ENCODE peak calls at places on chromosome 18, in six cellular contexts. Y is CD8-positive, alpha-beta T cell; A is dorsolateral prefrontal cortex; X is endodermal cell; W is lower lobe of right lung; I is right atrium auricular region. F is an unnamed sample.

GRCh38 chr18:71809711-71810110 is 734.4 kb downstream of the CBLN2 start:
- DNase-seq in Y (no peak), A (no peak), X (no peak), W (no peak), I (no peak), F (no peak)

GRCh38 chr18:4808891-4809290 is 353.8 kb upstream of the DLGAP1 start:
- DNase-seq in Y (no peak), A (no peak), X (peak; percentile 62), W (no peak), I (no peak), F (no peak)

GRCh38 chr18:72898870-72899840 is 31.4 kb upstream of the NETO1 start:
- DNase-seq in Y (no peak), A (no peak), X (no peak), W (no peak), I (no peak), F (no peak)

GRCh38 chr18:34659579-34660517 is 50.2 kb upstream of the DTNA start:
- DNase-seq in Y (no peak), A (peak; percentile 82), X (peak; percentile 91), W (peak; percentile 73), I (peak; percentile 91), F (no peak)

GRCh38 chr18:44321868-44322590 is 358.7 kb upstream of the SETBP1 start:
- DNase-seq in Y (no peak), A (no peak), X (no peak), W (no peak), I (no peak), F (no peak)

GRCh38 chr18:59249186-59249774 is 24.0 kb downstream of the RAX start:
- DNase-seq in Y (no peak), A (peak; percentile 57), X (peak; percentile 87), W (no peak), I (no peak), F (peak; percentile 24)

GRCh38 chr18:55189972-55190371 is 230.7 kb upstream of the CCDC68 start:
- DNase-seq in Y (no peak), A (no peak), X (peak; percentile 61), W (no peak), I (no peak), F (no peak)

GRCh38 chr18:36589857-36590543 is 238.8 kb downstream of the TPGS2 start:
- DNase-seq in Y (no peak), A (no peak), X (no peak), W (no peak), I (peak; percentile 13), F (no peak)

GRCh38 chr18:10787293-10787901 is 261.6 kb downstream of the NAPG start:
- DNase-seq in Y (peak; percentile 82), A (peak; percentile 84), X (peak; percentile 93), W (peak; percentile 86), I (peak; percentile 84), F (peak; percentile 87)

GRCh38 chr18:1394966-1395365 is 490.3 kb downstream of the ADCYAP1 start:
- DNase-seq in Y (no peak), A (no peak), X (no peak), W (no peak), I (no peak), F (no peak)

GRCh38 chr18:1393929-1394328 is 489.3 kb downstream of the ADCYAP1 start:
- DNase-seq in Y (no peak), A (no peak), X (no peak), W (no peak), I (no peak), F (no peak)

GRCh38 chr18:1392865-1393734 is 488.4 kb downstream of the ADCYAP1 start:
- DNase-seq in Y (no peak), A (no peak), X (no peak), W (no peak), I (no peak), F (no peak)

GRCh38 chr18:1394426-1394825 is 489.8 kb downstream of the ADCYAP1 start:
- DNase-seq in Y (no peak), A (no peak), X (no peak), W (no peak), I (no peak), F (no peak)

GRCh38 chr18:1392046-1392445 is 487.4 kb downstream of the ADCYAP1 start:
- DNase-seq in Y (no peak), A (no peak), X (no peak), W (no peak), I (no peak), F (no peak)
- H3K4me3 ChIP-seq in Y (no peak overlapping the region), A (no peak overlapping the region), X (no peak overlapping the region), W (no peak overlapping the region), I (no peak overlapping the region), F (no peak overlapping the region)

DNA sequence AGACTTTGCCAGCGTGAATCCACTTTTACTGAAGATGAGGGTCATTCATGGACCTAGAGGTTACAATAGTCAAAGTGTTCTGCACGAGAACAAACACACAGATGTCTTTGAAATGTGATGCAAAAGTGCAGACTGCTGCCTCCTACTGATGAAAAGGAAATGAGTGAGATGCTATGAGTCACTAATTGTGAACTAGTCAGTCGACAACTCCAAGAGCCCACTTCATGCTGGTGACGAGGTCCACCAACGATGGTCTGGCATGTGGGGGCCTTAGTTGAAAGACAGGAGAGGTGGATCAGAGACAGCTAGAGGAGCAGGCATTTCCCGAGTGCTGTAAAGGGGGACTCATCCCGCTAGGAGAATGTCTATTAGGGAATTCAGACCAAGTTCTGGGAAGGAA is 17.1 kb upstream of the ZNF236 start:
- DNase-seq in Y (no peak), A (no peak), X (no peak), W (no peak), I (no peak), F (no peak)
- TF ChIP-seq CTCF in Y (no peak), A (no peak), X (peak; percentile 55), W (no peak), I (no peak), F (no peak)

GRCh38 chr18:63301458-63301857 is 18.1 kb downstream of the BCL2 start:
- DNase-seq in Y (no peak), A (no peak), X (no peak), W (no peak), I (no peak), F (no peak)

GRCh38 chr18:63302647-63303405 is 16.7 kb downstream of the BCL2 start:
- DNase-seq in Y (no peak), A (no peak), X (no peak), W (no peak), I (no peak), F (no peak)

GRCh38 chr18:63306249-63306648 is 13.3 kb downstream of the BCL2 start:
- DNase-seq in Y (no peak), A (no peak), X (no peak), W (no peak), I (no peak), F (no peak)

GRCh38 chr18:63306819-63307554 is 12.6 kb downstream of the BCL2 start:
- DNase-seq in Y (no peak), A (no peak), X (no peak), W (no peak), I (no peak), F (no peak)

DNA sequence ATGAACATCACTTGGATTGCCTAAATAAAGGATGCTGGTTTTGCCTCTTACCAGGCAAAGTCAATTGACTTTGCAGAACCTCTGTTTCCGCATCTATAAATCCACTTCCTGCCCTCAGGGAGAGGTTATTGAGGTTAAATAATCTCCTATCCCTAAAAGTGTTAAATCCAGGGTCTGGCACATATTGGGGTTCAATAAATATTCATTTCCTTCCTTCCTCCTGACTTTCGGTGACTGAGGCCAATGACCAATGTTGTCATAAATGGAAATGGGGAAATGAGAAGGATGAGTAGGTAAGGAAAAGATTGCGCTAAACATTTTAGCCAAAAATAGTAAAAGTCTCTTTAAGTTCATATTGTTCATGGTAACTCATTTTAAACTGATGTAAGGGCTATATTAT is 16.0 kb downstream of the BCL2 start:
- DNase-seq in Y (no peak), A (no peak), X (no peak), W (no peak), I (no peak), F (no peak)
- H3K4me3 ChIP-seq in Y (no peak overlapping the region), A (no peak overlapping the region), X (no peak overlapping the region), W (no peak overlapping the region), I (no peak overlapping the region), F (no peak overlapping the region)

GRCh38 chr18:75896865-75897264 is 469.4 kb upstream of the SMIM21 start:
- DNase-seq in Y (no peak), A (no peak), X (peak; percentile 56), W (no peak), I (no peak), F (no peak)
- TF ChIP-seq CTCF in Y (no peak), A (no peak), X (peak; percentile 62), W (no peak), I (no peak), F (no peak)

F was measured in GM12864.